ENCODE peak calls at places on chromosomes 6 and 20, in four cellular contexts. Z is mesendoderm, E is H1, N is IMR-90. V is an unnamed sample.

GRCh38 chr6:6931047-6932025 is 176.4 kb upstream of the RREB1 start:
- DNase-seq in Z (no peak), E (no peak), N (no peak), V (no peak)

GRCh38 chr6:109379706-109380105 is 2.6 kb downstream of the CD164 start:
- DNase-seq in Z (no peak), E (no peak), N (peak), V (no peak)

GRCh38 chr6:24524329-24524728 is 29.6 kb downstream of the ALDH5A1 start:
- DNase-seq in Z (no peak), E (no peak), N (no peak), V (no peak)

GRCh38 chr6:16750566-16750965 is 10.7 kb downstream of the ATXN1 start:
- DNase-seq in Z (no peak), E (no peak), N (no peak), V (no peak)

GRCh38 chr6:10375391-10375969 is 39.4 kb downstream of the TFAP2A start:
- DNase-seq in Z (no peak), E (no peak), N (no peak), V (no peak)

GRCh38 chr20:5153612-5154542 is 27.1 kb downstream of the CDS2 start:
- DNase-seq in Z (peak), E (no peak), N (peak), V (no peak)

GRCh38 chr6:148440877-148441453 is 98.3 kb downstream of the SASH1 start:
- DNase-seq in Z (peak), E (peak), N (peak), V (no peak)

GRCh38 chr20:32271620-32272019 is 5.8 kb upstream of the KIF3B start:
- DNase-seq in Z (no peak), E (no peak), N (no peak), V (no peak)

GRCh38 chr20:32443386-32443974 is 85.3 kb downstream of the ASXL1 start:
- DNase-seq in Z (no peak), E (no peak), N (no peak), V (no peak)

GRCh38 chr20:43409041-43409913 is 48.4 kb upstream of the SRSF6 start:
- DNase-seq in Z (peak), E (peak), N (peak), V (peak)

GRCh38 chr20:16828666-16829305 is 80.6 kb downstream of the OTOR start:
- DNase-seq in Z (no peak), E (no peak), N (peak), V (no peak)

GRCh38 chr6:32965901-32966300 is 2.5 kb upstream of the BRD2 start:
- DNase-seq in Z (no peak), E (no peak), N (peak), V (no peak)

GRCh38 chr6:32969685-32970412 is 1.5 kb downstream of the BRD2 start:
- DNase-seq in Z (peak), E (no peak), N (peak), V (peak)

GRCh38 chr6:32968093-32968769 is at the start of gene BRD2:
- DNase-seq in Z (peak), E (peak), N (peak), V (peak)

GRCh38 chr6:32968770-32969684 is 633 bp downstream of the BRD2 start:
- DNase-seq in Z (peak), E (peak), N (peak), V (peak)

GRCh38 chr6:32967151-32968091 is 973 bp upstream of the BRD2 start:
- DNase-seq in Z (peak), E (peak), N (peak), V (peak)
- H2BK120ac ChIP-seq in Z (no peak), E (peak), N (peak), V (no peak)

GRCh38 chr20:46090095-46090388 is 280 bp upstream of the NCOA5 start:
- DNase-seq in Z (no peak), E (no peak), N (no peak), V (no peak)

GRCh38 chr20:46089076-46089337 is 755 bp downstream of the NCOA5 start:
- DNase-seq in Z (no peak), E (no peak), N (peak), V (no peak)

GRCh38 chr20:46088409-46089075 is 1.2 kb downstream of the NCOA5 start:
- DNase-seq in Z (no peak), E (no peak), N (peak), V (no peak)

GRCh38 chr20:46087161-46087560 is 2.6 kb downstream of the NCOA5 start:
- DNase-seq in Z (no peak), E (no peak), N (peak), V (no peak)

DNA sequence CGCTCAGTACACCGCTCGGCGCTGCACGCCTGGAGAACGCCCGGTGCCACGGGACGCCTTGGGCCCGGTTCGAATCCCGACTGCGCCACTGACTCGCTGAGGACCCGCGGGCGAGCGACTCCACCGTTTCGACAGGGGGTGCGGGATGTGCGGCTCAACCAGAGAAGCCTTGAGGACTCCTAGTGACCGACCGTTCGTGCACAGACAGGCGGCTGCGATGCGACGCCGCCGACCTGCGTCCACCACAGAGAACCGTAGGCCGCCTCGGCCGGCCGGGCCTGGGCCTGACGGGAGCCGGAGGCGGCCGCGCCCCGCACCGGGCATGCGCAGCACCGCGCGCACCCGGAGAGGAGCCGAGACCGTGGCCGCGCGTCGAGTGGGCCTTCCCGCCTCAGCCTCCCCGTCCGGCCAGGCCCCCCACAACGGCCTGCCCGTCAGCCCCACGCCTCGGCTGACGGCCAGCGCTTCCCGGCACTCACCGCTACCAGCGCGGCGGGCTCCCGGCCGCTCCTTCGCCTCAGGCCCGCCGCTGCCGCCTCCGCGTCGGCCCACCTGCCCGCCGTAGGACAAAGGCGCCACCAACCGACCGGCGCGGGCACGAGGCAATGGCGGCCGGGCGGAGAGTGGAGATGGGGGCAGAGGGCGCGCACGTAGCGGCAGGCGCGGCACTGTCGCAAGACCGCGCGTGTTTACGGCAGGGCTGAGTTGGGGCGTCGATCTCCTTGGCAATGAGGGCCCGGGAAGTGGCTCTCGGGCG is at the start of gene NCOA5:
- DNase-seq in Z (peak), E (peak), N (peak), V (peak)
- H2BK120ac ChIP-seq in Z (no peak), E (no peak), N (peak), V (no peak)

GRCh38 chr6:142027074-142027473 is 105.7 kb upstream of the GJE1 start:
- DNase-seq in Z (no peak), E (no peak), N (no peak), V (no peak)
- H2BK120ac ChIP-seq in Z (no peak), E (no peak), N (no peak), V (no peak)

GRCh38 chr20:3121955-3122610 is 37.6 kb upstream of the AVP start:
- DNase-seq in Z (no peak), E (no peak), N (no peak), V (no peak)
- H2BK120ac ChIP-seq in Z (no peak), E (no peak), N (no peak), V (no peak)

GRCh38 chr20:45934587-45935415 is at the start of gene PCIF1:
- DNase-seq in Z (peak), E (peak), N (peak), V (peak)

GRCh38 chr20:45933231-45934045 is 1.0 kb upstream of the PCIF1 start:
- DNase-seq in Z (peak), E (peak), N (peak), V (peak)

GRCh38 chr20:45935416-45936046 is 1.0 kb downstream of the PCIF1 start:
- DNase-seq in Z (no peak), E (no peak), N (peak), V (no peak)

GRCh38 chr20:45937765-45938164 is 3.3 kb downstream of the PCIF1 start:
- DNase-seq in Z (peak), E (no peak), N (peak), V (no peak)

GRCh38 chr20:45934046-45934586 is 367 bp upstream of the PCIF1 start:
- DNase-seq in Z (peak), E (no peak), N (peak), V (peak)
- H2BK120ac ChIP-seq in Z (no peak), E (peak), N (peak), V (no peak)

DNA sequence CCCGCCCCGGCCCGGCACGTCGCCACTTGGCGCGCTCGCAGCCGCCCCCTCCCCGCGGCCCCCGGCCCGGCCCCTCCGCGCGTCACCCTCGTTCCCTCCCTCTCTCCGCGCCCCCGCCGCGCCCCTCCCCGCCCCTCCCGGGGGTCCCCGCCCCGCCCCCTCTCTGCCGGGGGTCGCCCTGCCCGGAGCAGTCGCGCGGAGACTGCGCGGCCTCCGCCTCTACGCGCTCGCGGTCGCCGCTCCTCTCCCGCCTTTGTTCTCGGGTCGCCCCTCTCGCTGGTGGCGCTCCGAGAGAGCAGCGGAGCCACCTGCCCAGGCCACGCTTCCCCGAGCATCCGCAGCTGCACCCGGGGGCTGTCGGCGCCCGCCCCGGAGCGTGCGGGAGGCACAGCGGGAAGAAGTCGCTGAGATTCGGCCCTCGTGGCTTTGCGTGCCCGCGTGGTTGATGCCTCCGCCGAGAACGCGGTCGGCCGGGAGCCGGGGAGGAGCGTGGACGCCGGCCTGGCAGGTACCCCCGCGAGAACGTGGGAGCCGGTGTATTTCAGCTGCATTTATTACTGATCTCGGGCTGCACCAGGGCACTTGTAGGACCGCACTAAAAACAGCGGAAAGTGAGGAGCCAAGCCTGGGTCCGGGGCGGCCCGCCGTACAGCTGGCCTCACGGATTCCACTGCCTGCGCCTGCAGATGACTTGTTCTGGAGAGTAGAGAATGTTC is 412 bp upstream of the PHF10 start:
- DNase-seq in Z (peak), E (peak), N (peak), V (peak)
- H2BK120ac ChIP-seq in Z (no peak), E (no peak), N (peak), V (no peak)

GRCh38 chr6:41548841-41549642 is 2.9 kb downstream of the FOXP4 start:
- DNase-seq in Z (peak), E (no peak), N (no peak), V (peak)

GRCh38 chr6:41549673-41550072 is 3.5 kb downstream of the FOXP4 start:
- DNase-seq in Z (no peak), E (no peak), N (no peak), V (no peak)

GRCh38 chr6:41546866-41547798 is 951 bp downstream of the FOXP4 start:
- DNase-seq in Z (peak), E (peak), N (peak), V (no peak)

GRCh38 chr6:41547799-41548097 is 1.6 kb downstream of the FOXP4 start:
- DNase-seq in Z (no peak), E (no peak), N (no peak), V (no peak)

GRCh38 chr6:41548098-41548840 is 2.1 kb downstream of the FOXP4 start:
- DNase-seq in Z (no peak), E (no peak), N (no peak), V (no peak)
- H2BK120ac ChIP-seq in Z (no peak), E (no peak), N (no peak), V (no peak)